ENCODE peak calls at places on chromosomes 13 and 19, in five cellular contexts. Z, R, P, A and Y are unnamed samples. For H3K4me1, the result is how much of the 10 kb centered on the place peaks cover.

GRCh38 chr13:99528547-99528946 is 27.3 kb downstream of the TM9SF2 start:
- DNase-seq in Z (no peak), R (no peak), P (no peak), A (no peak), Y (no peak)

GRCh38 chr13:95643471-95643813 is 1.1 kb downstream of the DZIP1 start:
- DNase-seq in Z (no peak), R (no peak), P (no peak), A (no peak), Y (no peak)

GRCh38 chr19:48967346-48968178 is 2.5 kb downstream of the FTL start:
- DNase-seq in Z (no peak), R (no peak), P (peak), A (peak), Y (peak)

GRCh38 chr13:84121456-84121855 is 239.2 kb upstream of the SLITRK1 start:
- DNase-seq in Z (no peak), R (no peak), P (no peak), A (no peak), Y (no peak)

GRCh38 chr19:41893899-41894298 is 10.9 kb downstream of the ARHGEF1 start:
- DNase-seq in Z (no peak), R (no peak), P (no peak), A (no peak), Y (no peak)

GRCh38 chr13:99797716-99798115 is 173.9 kb downstream of the ZIC5 start:
- DNase-seq in Z (no peak), R (no peak), P (no peak), A (no peak), Y (no peak)

GRCh38 chr13:55606045-55606665 is 1534.6 kb upstream of the PRR20A start:
- DNase-seq in Z (no peak), R (no peak), P (no peak), A (no peak), Y (no peak)

GRCh38 chr13:75603038-75603437 is 33.1 kb upstream of the LMO7 start:
- DNase-seq in Z (no peak), R (no peak), P (no peak), A (no peak), Y (no peak)

GRCh38 chr19:35030257-35031071 is at the start of gene SCN1B:
- DNase-seq in Z (no peak), R (peak), P (no peak), A (no peak), Y (peak)

GRCh38 chr13:33112745-33113144 is 96.5 kb downstream of the KL start:
- DNase-seq in Z (no peak), R (no peak), P (no peak), A (no peak), Y (no peak)

GRCh38 chr13:106867249-106867648 is 299.3 kb upstream of the ARGLU1 start:
- DNase-seq in Z (no peak), R (peak), P (no peak), A (no peak), Y (no peak)

GRCh38 chr19:35730326-35730725 is 11.9 kb downstream of the IGFLR1 start:
- DNase-seq in Z (no peak), R (no peak), P (no peak), A (no peak), Y (no peak)

GRCh38 chr19:5719274-5719960 is 529 bp downstream of the LONP1 start:
- DNase-seq in Z (no peak), R (no peak), P (no peak), A (no peak), Y (peak)

GRCh38 chr13:101398191-101398590 is 18.1 kb downstream of the NALCN start:
- DNase-seq in Z (no peak), R (no peak), P (no peak), A (no peak), Y (no peak)

GRCh38 chr13:73338389-73338788 is 279.6 kb downstream of the KLF5 start:
- DNase-seq in Z (no peak), R (no peak), P (no peak), A (no peak), Y (no peak)

GRCh38 chr19:36775768-36776167 is 3.2 kb upstream of the ZNF850 start:
- DNase-seq in Z (no peak), R (peak), P (no peak), A (no peak), Y (peak)

GRCh38 chr13:98937911-98938381 is 39.9 kb downstream of the DOCK9 start:
- DNase-seq in Z (no peak), R (no peak), P (no peak), A (no peak), Y (no peak)

GRCh38 chr13:31485651-31486051 is 253.7 kb upstream of the RXFP2 start:
- DNase-seq in Z (no peak), R (no peak), P (no peak), A (no peak), Y (no peak)

GRCh38 chr13:63540042-63540441 is 2124.4 kb upstream of the PCDH20 start:
- DNase-seq in Z (no peak), R (no peak), P (no peak), A (no peak), Y (no peak)

GRCh38 chr19:50377051-50377441 is 789 bp downstream of the NR1H2 start:
- DNase-seq in Z (no peak), R (no peak), P (no peak), A (no peak), Y (peak)

GRCh38 chr19:29678484-29679106 is 13.3 kb downstream of the PLEKHF1 start:
- DNase-seq in Z (no peak), R (peak), P (peak), A (peak), Y (no peak)
- H3K4me1 ChIP-seq in Z (half or more), R (half or more), P (half or more), A (half or more), Y (under half)

DNA sequence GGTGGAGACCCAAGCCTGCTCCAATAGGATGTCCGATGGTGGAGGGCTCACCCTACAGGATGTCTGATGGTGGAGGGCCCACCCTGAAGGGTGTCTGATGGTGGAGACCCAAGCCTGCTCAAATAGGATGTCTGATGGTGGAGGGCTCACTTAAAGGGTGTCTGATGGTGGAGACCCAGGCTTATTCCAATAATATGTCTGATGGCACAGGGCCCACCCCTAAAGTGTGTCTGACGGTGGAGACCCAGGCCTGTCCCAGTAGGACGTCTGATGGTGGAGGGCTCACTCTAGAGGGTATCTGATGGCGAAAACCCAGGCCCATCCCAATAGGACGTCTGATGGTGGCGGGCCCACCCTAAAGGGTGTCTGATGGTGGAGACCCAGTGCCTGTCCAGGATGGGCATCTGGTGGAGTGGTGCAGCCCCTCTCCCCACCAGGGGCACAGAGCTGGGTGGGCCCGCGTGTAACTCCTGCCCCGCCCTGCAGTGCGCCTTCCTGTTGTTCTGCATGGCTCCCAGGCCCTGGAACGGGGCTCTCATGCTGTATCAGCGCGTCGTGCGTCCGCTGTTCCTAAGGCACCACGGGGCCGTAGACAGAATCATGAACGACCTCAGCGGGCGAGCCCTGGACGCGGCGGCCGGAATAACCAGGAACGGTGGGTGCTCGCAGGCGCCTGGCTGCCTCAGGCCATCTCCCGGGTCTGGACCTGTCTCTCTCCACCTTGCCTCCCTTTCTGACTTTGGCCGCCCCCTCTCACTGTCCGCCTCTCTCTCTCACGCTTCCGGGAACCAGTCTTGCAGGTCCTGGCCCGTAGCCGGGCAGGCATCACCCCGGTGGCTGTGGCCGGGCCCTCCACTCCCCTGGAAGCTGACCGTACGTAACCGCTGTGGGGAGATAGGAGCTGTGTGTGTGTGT is 5.1 kb downstream of the REEP6 start:
- DNase-seq in Z (no peak), R (no peak), P (no peak), A (no peak), Y (no peak)
- H3K4me1 ChIP-seq in Z (under half), R (under half), P (under half), A (under half), Y (under half)

GRCh38 chr19:10730932-10731331 is 13.1 kb downstream of the DNM2 start:
- DNase-seq in Z (no peak), R (no peak), P (no peak), A (no peak), Y (no peak)
- H3K4me1 ChIP-seq in Z (under half), R (half or more), P (half or more), A (half or more), Y (half or more)

DNA sequence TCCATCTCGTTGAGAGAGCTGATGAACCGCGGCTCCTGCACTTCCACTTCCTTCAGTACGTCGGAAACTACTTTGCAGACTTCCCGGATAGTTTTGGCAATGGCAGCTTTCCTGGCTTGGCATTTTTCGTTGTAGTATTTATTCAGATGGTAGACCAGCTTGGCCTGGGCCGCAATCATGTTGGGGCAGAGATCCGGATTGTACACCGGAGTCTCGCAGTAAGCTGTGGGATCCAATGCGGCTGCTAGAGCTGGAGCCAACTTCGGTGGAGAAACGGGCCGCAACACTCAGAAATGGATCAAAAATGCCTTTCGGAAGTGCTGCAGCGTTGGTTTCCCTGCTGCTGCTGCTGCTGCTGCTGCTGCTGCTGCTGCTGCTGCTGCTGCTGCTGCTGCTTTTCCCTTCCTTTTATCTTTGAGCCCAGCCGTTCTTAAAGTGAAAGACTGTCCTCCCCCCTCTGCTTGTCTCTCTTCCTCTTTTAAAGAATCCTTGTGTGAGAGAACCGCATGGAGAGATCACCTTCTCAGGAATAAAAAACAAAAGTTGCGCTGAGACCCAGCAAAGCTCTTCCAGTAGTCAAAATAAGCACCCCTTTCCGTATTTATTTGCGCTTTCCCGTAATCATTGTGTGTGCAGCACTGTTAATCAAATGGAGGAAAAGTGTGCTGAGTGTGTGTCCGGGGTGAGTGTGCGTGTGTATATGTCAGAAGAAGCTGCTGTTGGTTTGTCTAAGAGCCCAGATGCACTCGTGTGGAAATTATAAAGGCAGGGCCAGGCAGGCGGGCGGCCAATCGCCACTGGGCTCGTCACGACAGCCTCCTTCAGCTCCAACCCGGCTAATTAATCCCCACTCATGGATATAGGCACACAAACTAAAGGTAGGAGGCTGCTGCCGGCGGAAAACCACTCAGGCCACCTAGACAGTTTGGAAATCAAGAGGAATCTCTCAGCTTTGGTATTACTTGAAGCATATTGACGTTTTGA is at the start of gene MAB21L1:
- DNase-seq in Z (no peak), R (no peak), P (peak), A (no peak), Y (no peak)
- H3K4me1 ChIP-seq in Z (under half), R (under half), P (under half), A (under half), Y (under half)

GRCh38 chr19:56900573-56901097 is 60.1 kb upstream of the PEG3 start:
- DNase-seq in Z (no peak), R (no peak), P (no peak), A (no peak), Y (no peak)
- H3K4me1 ChIP-seq in Z (under half), R (under half), P (under half), A (under half), Y (under half)

GRCh38 chr13:79468819-79469218 is 12.1 kb upstream of the NDFIP2 start:
- DNase-seq in Z (no peak), R (no peak), P (no peak), A (no peak), Y (no peak)
- H3K4me1 ChIP-seq in Z (under half), R (under half), P (under half), A (under half), Y (under half)

DNA sequence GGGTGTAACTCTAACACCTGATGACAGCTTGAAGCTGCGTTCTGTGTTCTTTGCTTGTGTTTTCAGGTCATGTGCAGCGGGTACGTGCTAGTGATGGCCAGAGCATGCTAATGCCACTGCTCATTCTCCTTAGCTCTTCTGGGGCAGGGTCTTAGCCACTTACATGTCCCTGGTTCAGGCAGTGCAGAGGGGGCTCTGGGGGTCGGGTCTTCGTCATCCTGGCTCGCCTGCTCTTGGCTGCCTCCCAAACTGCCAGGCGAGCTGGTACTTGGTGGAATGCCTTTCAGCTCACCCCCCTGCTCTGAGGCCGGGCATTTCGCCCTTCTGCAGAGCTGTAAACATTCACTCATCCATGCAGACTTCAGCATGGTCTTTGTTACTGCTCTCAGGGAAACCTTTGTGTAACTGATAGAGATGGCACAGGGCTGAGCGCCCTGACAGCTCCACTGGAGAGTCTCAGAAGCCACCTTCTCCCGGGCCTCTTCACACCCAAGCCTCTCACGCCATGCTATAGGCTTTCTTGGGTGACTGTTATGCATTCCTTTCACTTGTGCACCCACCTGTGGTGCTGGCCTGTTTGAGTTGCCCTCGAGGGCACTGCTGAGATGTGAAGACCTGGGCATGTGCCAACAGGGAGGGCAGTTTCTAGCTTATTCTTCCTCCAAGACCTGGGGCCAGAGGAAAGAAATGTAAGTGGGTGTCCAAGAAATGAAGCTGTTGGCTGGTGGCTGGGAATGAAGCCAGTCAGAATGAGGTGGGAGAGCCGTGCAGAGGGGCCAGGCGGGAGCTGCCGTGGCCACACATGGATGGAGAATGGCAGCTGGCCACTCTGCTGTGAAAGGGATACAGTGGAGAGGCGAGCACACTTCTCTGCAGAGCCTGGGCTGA is 24.5 kb downstream of the FAM124A start:
- DNase-seq in Z (no peak), R (peak), P (no peak), A (no peak), Y (no peak)
- H3K4me1 ChIP-seq in Z (under half), R (under half), P (under half), A (under half), Y (under half)

GRCh38 chr19:32257326-32258073 is 87.9 kb upstream of the ZNF507 start:
- DNase-seq in Z (no peak), R (no peak), P (no peak), A (no peak), Y (no peak)

GRCh38 chr19:32255566-32256295 is 89.7 kb upstream of the ZNF507 start:
- DNase-seq in Z (no peak), R (no peak), P (no peak), A (no peak), Y (no peak)

GRCh38 chr19:32258167-32258566 is 87.2 kb upstream of the ZNF507 start:
- DNase-seq in Z (no peak), R (no peak), P (no peak), A (no peak), Y (no peak)

GRCh38 chr19:32254128-32254527 is 91.3 kb upstream of the ZNF507 start:
- DNase-seq in Z (no peak), R (no peak), P (no peak), A (no peak), Y (no peak)

DNA sequence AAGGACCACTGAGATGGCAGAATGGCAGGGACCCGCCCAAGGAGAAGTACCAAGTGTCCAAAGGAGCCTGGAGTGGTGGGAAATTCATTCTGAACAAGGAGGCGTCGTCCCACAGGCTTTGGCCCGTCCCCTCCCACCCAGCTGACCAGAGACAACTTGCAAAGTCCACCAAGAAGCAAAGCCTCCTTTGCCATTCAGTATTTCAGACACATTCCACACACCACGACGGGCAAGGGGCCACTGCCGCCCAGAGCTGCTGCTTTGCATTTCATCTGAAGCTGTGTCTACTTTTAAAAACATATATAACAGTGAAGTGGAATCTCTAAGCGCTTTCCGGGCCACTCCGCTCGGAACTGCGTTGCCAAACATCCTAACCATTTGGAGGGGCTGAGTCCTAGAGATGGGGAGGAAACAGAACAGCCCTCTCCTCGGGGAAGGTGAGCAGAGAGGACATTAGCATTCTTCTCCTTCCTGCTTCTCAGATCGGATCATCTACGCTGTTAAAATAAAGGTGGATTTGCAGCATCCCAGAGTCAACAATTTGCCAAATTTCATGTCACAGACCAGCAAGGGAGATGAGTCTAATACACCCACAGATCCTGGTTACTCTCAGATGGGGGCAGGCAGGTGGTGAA is 89.0 kb upstream of the ZNF507 start:
- DNase-seq in Z (no peak), R (no peak), P (no peak), A (no peak), Y (no peak)
- H3K4me1 ChIP-seq in Z (under half), R (under half), P (under half), A (under half), Y (under half)